ENCODE peak calls at places on chromosomes 12 and 14, in ten cellular contexts. P is pancreas, R is BJ, O is lung, H is astrocyte of the cerebellum, W is kidney, T is brain microvascular endothelial cell, E is Caco-2, I is left ventricle myocardium inferior, B is fibroblast of the aortic adventitia. J is an unnamed sample.

GRCh38 chr12:45730842-45731336 is 1.4 kb downstream of the ARID2 start:
- DNase-seq in O (no peak), P (peak), W (no peak), I (no peak), R (no peak), E (peak), B (peak), T (peak), H (no peak), J (no peak)

GRCh38 chr14:89237923-89238529 is 179.0 kb downstream of the FOXN3 start:
- DNase-seq in H (no peak), W (no peak), T (no peak), R (no peak), P (no peak), B (no peak), O (no peak), I (no peak), E (no peak), J (no peak)

GRCh38 chr12:40819427-40820108 is 127.3 kb downstream of the CNTN1 start:
- DNase-seq in O (no peak), H (no peak), W (peak), R (no peak), E (peak), P (peak), I (no peak), B (no peak), T (no peak), J (no peak)

GRCh38 chr12:14998941-14999340 is 26.1 kb downstream of the PDE6H start:
- DNase-seq in R (no peak), B (no peak), P (no peak), O (no peak), H (no peak), I (no peak), E (no peak), T (no peak), W (no peak), J (no peak)

GRCh38 chr12:88579941-88580871 is at the start of gene KITLG:
- DNase-seq in W (peak), O (peak), I (peak), H (peak), R (no peak), T (peak), P (peak), E (peak), B (peak), J (peak)

GRCh38 chr12:111426341-111427185 is 20.8 kb downstream of the SH2B3 start:
- DNase-seq in R (no peak), B (no peak), E (no peak), I (no peak), W (no peak), P (no peak), H (no peak), T (peak), O (no peak), J (no peak)

GRCh38 chr14:66993512-66993911 is 195.7 kb upstream of the GARIN2 start:
- DNase-seq in O (no peak), I (no peak), T (no peak), E (no peak), P (no peak), H (no peak), R (no peak), W (no peak), B (no peak), J (no peak)

GRCh38 chr14:61754627-61755381 is 7.4 kb upstream of the SNAPC1 start:
- DNase-seq in B (no peak), T (no peak), E (no peak), I (no peak), O (no peak), H (no peak), P (no peak), W (no peak), R (no peak), J (no peak)

GRCh38 chr14:35808076-35808657 is 928 bp downstream of the RALGAPA1 start:
- DNase-seq in W (no peak), O (no peak), T (no peak), R (no peak), H (no peak), B (peak), I (no peak), E (peak), P (no peak), J (no peak)

GRCh38 chr14:92692822-92693226 is 55.6 kb downstream of the LGMN start:
- DNase-seq in E (no peak), W (peak), I (peak), P (peak), T (no peak), R (no peak), H (no peak), B (peak), O (peak), J (no peak)

GRCh38 chr12:91225316-91225715 is 42.7 kb upstream of the DCN start:
- DNase-seq in I (no peak), W (no peak), T (no peak), H (no peak), P (no peak), R (no peak), E (no peak), O (no peak), B (peak), J (no peak)

GRCh38 chr14:24817638-24818053 is 183.7 kb upstream of the GZMB start:
- DNase-seq in W (no peak), R (no peak), B (peak), O (no peak), T (no peak), P (peak), E (peak), I (no peak), H (peak), J (no peak)

GRCh38 chr12:47725893-47726292 is 603 bp upstream of the ENDOU start:
- DNase-seq in B (peak), H (peak), I (no peak), W (no peak), E (no peak), T (peak), O (no peak), R (no peak), P (no peak), J (no peak)

GRCh38 chr12:14514946-14515345 is 52.7 kb downstream of the PLBD1 start:
- DNase-seq in P (no peak), H (no peak), B (no peak), W (no peak), I (no peak), E (no peak), O (no peak), R (no peak), T (no peak), J (no peak)

GRCh38 chr14:69657961-69658360 is 46.6 kb downstream of the SUSD6 start:
- DNase-seq in O (peak), I (no peak), W (peak), E (peak), H (no peak), T (no peak), P (peak), B (peak), R (no peak), J (no peak)

GRCh38 chr12:51131745-51132521 is 41.0 kb downstream of the TFCP2 start:
- DNase-seq in W (no peak), B (no peak), E (no peak), T (no peak), I (no peak), H (no peak), R (no peak), P (no peak), O (no peak), J (no peak)

GRCh38 chr14:102086346-102086971 is 385 bp downstream of the HSP90AA1 start:
- DNase-seq in R (no peak), T (peak), W (peak), P (no peak), I (peak), B (peak), H (no peak), E (peak), O (no peak), J (peak)

GRCh38 chr12:128745772-128746689 is 77.7 kb downstream of the SLC15A4 start:
- DNase-seq in W (no peak), E (no peak), T (no peak), H (no peak), P (no peak), R (no peak), B (no peak), I (no peak), O (no peak), J (no peak)
- H3K4me3 ChIP-seq in W (no peak), E (no peak), T (no peak), H (no peak), P (no peak), R (no peak), B (no peak), I (no peak), O (no peak), J (no peak)

DNA sequence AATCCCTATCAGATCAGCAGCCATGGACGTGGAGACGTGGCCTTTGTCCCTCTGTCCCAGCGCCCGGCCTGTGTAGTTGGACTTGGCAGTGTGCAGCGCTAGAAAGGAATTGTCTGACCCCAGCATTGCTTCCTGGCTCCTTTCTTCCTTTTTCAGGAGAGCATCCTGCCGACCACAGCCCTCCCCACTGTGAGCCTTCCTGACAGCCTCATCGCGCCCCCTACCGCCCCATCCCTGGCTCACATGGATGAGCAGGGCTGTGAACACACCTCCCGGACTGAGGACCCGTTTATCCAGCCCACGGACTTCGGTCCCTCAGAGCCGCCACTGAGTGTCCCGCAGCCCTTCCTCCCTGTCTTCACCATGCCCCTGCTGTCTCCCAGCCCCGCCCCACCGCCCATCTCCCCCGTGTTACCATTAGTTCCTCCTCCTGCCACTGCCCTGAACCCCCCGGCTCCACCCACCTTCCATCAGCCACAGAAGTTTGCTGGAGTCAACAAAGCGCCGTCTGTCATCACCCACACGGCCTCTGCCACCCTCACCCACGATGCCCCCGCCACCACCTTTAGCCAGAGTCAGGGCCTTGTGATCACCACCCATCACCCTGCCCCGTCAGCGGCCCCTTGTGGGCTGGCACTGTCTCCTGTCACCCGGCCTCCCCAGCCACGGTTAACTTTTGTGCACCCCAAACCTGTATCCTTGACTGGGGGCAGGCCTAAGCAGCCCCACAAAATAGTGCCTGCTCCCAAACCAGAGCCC is 40.6 kb downstream of the IL31 start:
- DNase-seq in T (no peak), R (no peak), E (no peak), I (no peak), P (no peak), H (no peak), B (no peak), W (no peak), O (no peak), J (no peak)
- TF ChIP-seq CTCF in T (peak), R (no peak), E (no peak), I (no peak), P (no peak), H (no peak), B (no peak), W (no peak), O (no peak), J (no peak)

GRCh38 chr12:132496710-132497109 is 6.8 kb downstream of the FBRSL1 start:
- DNase-seq in H (no peak), I (no peak), B (no peak), E (no peak), T (no peak), P (no peak), R (no peak), W (no peak), O (no peak), J (no peak)
- H3K4me3 ChIP-seq in H (no peak), I (no peak), B (no peak), E (no peak), T (no peak), P (no peak), R (no peak), W (no peak), O (no peak), J (no peak)

GRCh38 chr12:100391856-100392255 is 35.0 kb downstream of the SLC17A8 start:
- DNase-seq in P (no peak), R (no peak), B (no peak), O (no peak), E (peak), I (no peak), T (no peak), H (no peak), W (no peak), J (no peak)
- TF ChIP-seq CTCF in P (no peak), R (no peak), B (no peak), O (no peak), E (peak), I (peak), T (peak), H (no peak), W (peak), J (no peak)

GRCh38 chr12:113277511-113277910 is 56.2 kb downstream of the TPCN1 start:
- DNase-seq in I (peak), O (no peak), B (no peak), E (no peak), H (no peak), P (no peak), W (no peak), R (no peak), T (no peak), J (no peak)
- H3K4me3 ChIP-seq in I (no peak), O (no peak), B (no peak), E (no peak), H (no peak), P (no peak), W (no peak), R (no peak), T (no peak), J (no peak)

GRCh38 chr12:124370384-124370783 is 75.5 kb downstream of the RFLNA start:
- DNase-seq in R (no peak), H (no peak), O (no peak), P (no peak), E (no peak), B (no peak), I (no peak), T (no peak), W (no peak), J (no peak)

GRCh38 chr12:124371366-124371765 is 76.5 kb downstream of the RFLNA start:
- DNase-seq in T (no peak), H (no peak), I (no peak), O (no peak), P (no peak), R (no peak), W (no peak), E (no peak), B (no peak), J (no peak)

GRCh38 chr12:124370851-124371250 is 76.0 kb downstream of the RFLNA start:
- DNase-seq in I (no peak), H (no peak), W (no peak), E (no peak), O (no peak), B (no peak), T (no peak), P (no peak), R (no peak), J (no peak)

GRCh38 chr12:124372831-124373230 is 77.9 kb downstream of the RFLNA start:
- DNase-seq in B (no peak), T (no peak), I (no peak), R (no peak), H (no peak), O (no peak), P (no peak), W (no peak), E (no peak), J (no peak)

DNA sequence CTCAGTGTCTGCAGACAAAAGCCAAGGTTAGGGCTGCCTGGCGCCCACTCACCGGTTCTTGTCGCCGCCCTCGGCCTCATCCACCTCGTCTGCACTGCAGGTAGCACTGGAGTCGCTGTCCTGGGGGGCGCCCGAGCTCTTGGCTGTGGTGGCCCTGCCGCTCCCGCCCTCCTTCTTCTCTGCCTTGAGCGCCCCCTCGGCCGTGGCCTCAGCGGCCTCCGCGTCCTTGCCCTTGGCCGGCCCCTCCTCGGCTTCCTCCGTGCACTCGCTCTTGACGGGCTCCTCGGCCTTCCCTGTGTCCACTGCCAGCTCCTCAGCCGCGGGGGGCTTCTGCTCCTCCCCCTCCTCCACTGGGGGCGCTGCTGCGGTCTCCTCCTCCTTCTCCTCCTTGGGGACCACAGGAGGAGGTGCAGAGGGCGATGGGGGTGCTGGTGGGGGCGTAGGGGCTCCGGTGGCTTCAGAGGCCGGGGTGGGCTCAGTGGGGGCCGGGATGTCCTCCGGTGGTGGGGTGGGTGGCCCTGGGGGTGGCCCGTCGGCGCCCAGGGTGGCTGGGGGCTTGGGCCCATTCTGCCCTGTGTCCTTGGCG is 77.2 kb downstream of the RFLNA start:
- DNase-seq in H (no peak), T (no peak), B (no peak), E (no peak), O (no peak), I (no peak), W (no peak), R (no peak), P (no peak), J (no peak)
- TF ChIP-seq CTCF in H (no peak), T (peak), B (no peak), E (no peak), O (no peak), I (no peak), W (no peak), R (no peak), P (no peak), J (no peak)

GRCh38 chr14:50531595-50532501 is 521 bp downstream of the MAP4K5 start:
- DNase-seq in O (peak), P (peak), E (peak), I (peak), H (no peak), W (peak), T (peak), R (no peak), B (peak), J (no peak)

GRCh38 chr14:50530794-50531193 is 1.6 kb downstream of the MAP4K5 start:
- DNase-seq in O (no peak), B (peak), W (no peak), H (no peak), R (no peak), T (no peak), P (no peak), E (no peak), I (no peak), J (no peak)

GRCh38 chr14:50527970-50528369 is 4.4 kb downstream of the MAP4K5 start:
- DNase-seq in B (peak), O (no peak), I (no peak), W (no peak), R (no peak), P (no peak), H (no peak), T (no peak), E (no peak), J (no peak)

GRCh38 chr14:50530358-50530757 is 2.0 kb downstream of the MAP4K5 start:
- DNase-seq in T (no peak), P (no peak), I (no peak), O (no peak), E (no peak), B (peak), W (no peak), H (no peak), R (no peak), J (no peak)

GRCh38 chr14:50529288-50530179 is 2.8 kb downstream of the MAP4K5 start:
- DNase-seq in P (no peak), T (peak), I (no peak), R (no peak), B (no peak), H (no peak), O (no peak), W (no peak), E (no peak), J (no peak)
- H3K4me3 ChIP-seq in P (no peak), T (peak), I (peak), R (peak), B (peak), H (peak), O (no peak), W (peak), E (no peak), J (peak)

DNA sequence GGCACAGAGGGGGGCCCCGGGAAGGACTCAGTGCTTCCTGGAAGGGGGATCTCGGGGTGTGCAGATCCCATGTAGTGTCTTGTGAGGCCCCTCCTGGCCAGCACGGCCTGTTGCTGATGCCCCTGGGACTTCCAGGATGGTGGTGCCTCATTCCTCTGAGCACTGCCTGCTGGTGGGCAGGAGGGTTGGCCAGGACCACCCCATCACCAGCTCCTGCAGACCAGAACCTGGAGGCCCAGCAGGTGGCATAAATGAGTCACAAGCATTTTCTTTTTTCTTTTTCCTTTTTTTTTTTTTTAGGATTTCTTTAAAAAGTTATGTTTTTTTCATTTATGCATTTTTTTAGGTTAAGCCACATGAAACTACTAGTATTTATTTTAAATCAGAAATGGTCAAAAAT is 8.0 kb downstream of the MMP17 start:
- DNase-seq in P (no peak), T (no peak), E (no peak), H (no peak), W (no peak), O (no peak), I (no peak), R (no peak), B (peak), J (no peak)
- TF ChIP-seq CTCF in P (no peak), T (peak), E (peak), H (peak), W (no peak), O (no peak), I (peak), R (peak), B (peak), J (peak)

J was measured in AG04450.